ENCODE peak calls at places on chromosome 13, in five cellular contexts. F, E, L, C and X are unnamed samples.

GRCh38 chr13:57633141-57633949 is 1.8 kb downstream of the PCDH17 start:
- ATAC-seq in F (peak; percentile 68), E (no peak), L (no peak), C (no peak), X (peak; percentile 62)

GRCh38 chr13:33204130-33204927 is 81.2 kb downstream of the STARD13 start:
- ATAC-seq in F (no peak), E (no peak), L (peak; percentile 40), C (no peak), X (peak; percentile 74)

GRCh38 chr13:111262715-111263114 is 57.7 kb upstream of the TEX29 start:
- ATAC-seq in F (no peak), E (no peak), L (no peak), C (no peak), X (no peak)

GRCh38 chr13:31441804-31442487 is 242.2 kb downstream of the B3GLCT start:
- ATAC-seq in F (no peak), E (no peak), L (no peak), C (no peak), X (peak; percentile 61)

GRCh38 chr13:51780099-51780498 is 23.9 kb downstream of the DHRS12 start:
- ATAC-seq in F (no peak), E (no peak), L (no peak), C (no peak), X (no peak)

GRCh38 chr13:44306401-44307192 is 67.0 kb upstream of the SERP2 start:
- ATAC-seq in F (peak; percentile 63), E (no peak), L (no peak), C (no peak), X (peak; percentile 57)

GRCh38 chr13:45180713-45181601 is 19.9 kb downstream of the KCTD4 start:
- ATAC-seq in F (no peak), E (no peak), L (no peak), C (no peak), X (no peak)

GRCh38 chr13:102212729-102213128 is 189.1 kb downstream of the FGF14 start:
- ATAC-seq in F (no peak), E (no peak), L (no peak), C (no peak), X (no peak)

GRCh38 chr13:33351324-33351723 is 65.8 kb upstream of the STARD13 start:
- ATAC-seq in F (no peak), E (no peak), L (no peak), C (no peak), X (no peak)

GRCh38 chr13:79503069-79503468 is 22.1 kb downstream of the NDFIP2 start:
- ATAC-seq in F (no peak), E (peak; percentile 41), L (peak; percentile 17), C (no peak), X (no peak)

GRCh38 chr13:42040730-42041016 is 7.8 kb upstream of the DGKH start:
- ATAC-seq in F (no peak), E (no peak), L (no peak), C (peak; percentile 6), X (no peak)
- TF ChIP-seq POLR2AphosphoS5 in F (no peak), E (no peak), L (no peak), C (no peak), X (no peak)

DNA sequence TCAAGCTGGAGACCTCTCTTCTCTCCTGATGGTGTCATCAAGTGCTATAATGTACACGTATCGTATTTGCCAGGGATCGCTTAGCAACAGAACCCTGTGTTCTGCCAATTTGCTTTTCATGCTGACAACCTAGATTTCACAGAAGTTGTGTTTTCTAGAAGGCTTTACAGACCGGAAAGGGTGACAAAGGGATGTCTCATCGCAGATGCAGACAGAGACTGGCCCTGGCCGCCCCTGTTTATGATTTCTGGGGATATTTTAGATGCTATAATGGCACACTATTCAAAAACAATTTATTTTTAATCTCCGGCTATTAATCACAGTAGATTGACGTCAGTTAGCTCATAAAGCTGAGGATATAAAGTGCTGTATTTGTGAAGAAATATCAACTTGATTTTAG is 291.4 kb downstream of the IRS2 start:
- ATAC-seq in F (no peak), E (no peak), L (no peak), C (no peak), X (no peak)
- TF ChIP-seq EP300 in F (no peak), E (no peak), L (no peak), C (no peak), X (no peak)

GRCh38 chr13:95833713-95834112 is 156.8 kb downstream of the DNAJC3 start:
- ATAC-seq in F (no peak), E (no peak), L (no peak), C (no peak), X (no peak)

GRCh38 chr13:95834134-95834765 is 157.3 kb downstream of the DNAJC3 start:
- ATAC-seq in F (peak; percentile 76), E (peak; percentile 85), L (peak; percentile 97), C (peak; percentile 84), X (peak; percentile 36)

GRCh38 chr13:95833126-95833525 is 156.2 kb downstream of the DNAJC3 start:
- ATAC-seq in F (no peak), E (no peak), L (no peak), C (no peak), X (no peak)
- TF ChIP-seq POLR2AphosphoS5 in F (no peak), E (no peak), L (no peak), C (no peak), X (no peak)

DNA sequence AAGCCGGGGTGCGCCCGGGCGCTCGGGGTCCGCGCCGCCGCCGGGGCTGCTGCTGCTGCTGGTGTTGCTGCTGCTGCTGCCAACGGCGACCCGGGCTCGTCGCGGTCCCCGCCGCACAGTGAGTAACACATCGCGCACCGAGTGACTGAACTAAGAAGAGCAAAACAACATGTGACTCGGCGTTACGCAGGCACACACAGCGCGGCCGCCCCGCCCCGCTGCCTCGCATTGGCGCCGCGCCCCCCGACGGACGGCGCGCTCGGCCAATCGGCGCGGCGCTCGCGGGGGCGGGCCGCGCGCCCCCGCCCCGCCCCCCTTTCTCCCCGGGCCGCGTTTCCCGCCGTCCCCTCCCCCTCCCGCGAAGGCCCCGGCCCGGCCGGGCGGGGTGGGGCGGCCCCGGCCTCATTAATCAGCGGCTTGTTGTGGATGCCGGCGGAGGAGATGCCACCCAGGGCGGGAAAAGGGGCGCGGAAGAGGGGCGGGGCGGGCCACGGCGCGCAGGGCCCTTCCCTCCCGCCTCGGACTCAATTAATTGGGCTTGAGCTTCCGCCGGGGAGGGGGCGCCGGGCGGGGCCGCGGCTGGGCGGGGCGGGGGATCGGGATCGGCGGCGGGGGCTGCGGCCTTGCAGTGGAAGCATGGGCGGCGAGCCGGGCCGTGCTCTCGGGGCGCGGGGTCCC is at the start of gene IRS2:
- ATAC-seq in F (peak; percentile 93), E (peak; percentile 86), L (peak; percentile 92), C (peak; percentile 46), X (peak; percentile 91)
- TF ChIP-seq EP300 in F (no peak), E (no peak), L (no peak), C (no peak), X (no peak)

GRCh38 chr13:105863300-105863699 is 672.2 kb downstream of the EFNB2 start:
- ATAC-seq in F (no peak), E (no peak), L (no peak), C (no peak), X (no peak)
- TF ChIP-seq POLR2AphosphoS5 in F (no peak), E (no peak), L (no peak), C (no peak), X (no peak)

GRCh38 chr13:98927954-98928927 is 49.6 kb downstream of the DOCK9 start:
- ATAC-seq in F (no peak), E (no peak), L (no peak), C (no peak), X (peak; percentile 91)
- TF ChIP-seq EP300 in F (no peak), E (no peak), L (no peak), C (no peak), X (no peak)

DNA sequence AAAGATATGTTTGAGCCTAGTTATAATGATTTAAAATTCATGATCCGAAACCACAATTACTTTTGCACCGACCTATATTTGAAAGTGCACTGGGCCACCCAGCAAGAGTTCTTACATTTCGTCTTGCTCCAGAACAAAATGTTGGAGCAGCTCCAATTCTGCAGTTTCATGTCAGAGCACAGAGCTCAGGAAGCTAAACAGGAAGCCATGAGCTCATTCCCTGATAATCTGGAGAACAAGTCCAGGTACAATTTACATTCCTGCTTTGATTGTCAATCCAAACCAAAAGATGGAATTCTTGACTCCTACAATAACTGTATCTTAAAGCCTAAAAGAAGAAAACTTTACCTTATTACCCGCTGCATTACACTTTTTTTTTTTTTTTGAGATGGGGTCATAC is 131.8 kb downstream of the KCTD12 start:
- ATAC-seq in F (no peak), E (no peak), L (no peak), C (no peak), X (peak; percentile 51)
- TF ChIP-seq POLR2AphosphoS5 in F (peak; percentile 27), E (no peak), L (no peak), C (no peak), X (peak; percentile 9)